ENCODE peak calls at places on chromosomes 4 and X, in five cellular contexts. One of them, this sample, is unnamed.

GRCh38 chr4:72295966-72296557 is 264.3 kb downstream of the NPFFR2 start:
- DNase-seq in coronary artery: no peak
- DNase-seq in lung: no peak
- DNase-seq in body of pancreas: no peak
- DNase-seq in endothelial cell: no peak
- DNase-seq in this sample: no peak

GRCh38 chrX:34859191-34859590 is 83.4 kb upstream of the FAM47B start:
- DNase-seq in coronary artery: no peak
- DNase-seq in lung: no peak
- DNase-seq in body of pancreas: no peak
- DNase-seq in endothelial cell: no peak
- DNase-seq in this sample: no peak

GRCh38 chr4:25013756-25014737 is 16.7 kb downstream of the LGI2 start:
- DNase-seq in coronary artery: no peak
- DNase-seq in lung: no peak
- DNase-seq in body of pancreas: no peak
- DNase-seq in endothelial cell: no peak
- DNase-seq in this sample: no peak

GRCh38 chrX:136047969-136048368 is 62.7 kb downstream of the SLC9A6 start:
- DNase-seq in coronary artery: no peak
- DNase-seq in lung: no peak
- DNase-seq in body of pancreas: no peak
- DNase-seq in endothelial cell: no peak
- DNase-seq in this sample: no peak

GRCh38 chr4:188228279-188228678 is 89.0 kb downstream of the TRIML1 start:
- DNase-seq in coronary artery: no peak
- DNase-seq in lung: no peak
- DNase-seq in body of pancreas: no peak
- DNase-seq in endothelial cell: no peak
- DNase-seq in this sample: no peak

GRCh38 chrX:110341189-110342035 is 17.2 kb upstream of the RTL9 start:
- DNase-seq in coronary artery: no peak
- DNase-seq in lung: no peak
- DNase-seq in body of pancreas: no peak
- DNase-seq in endothelial cell: no peak
- DNase-seq in this sample: no peak

GRCh38 chr4:78242071-78242470 is 184.9 kb downstream of the FRAS1 start:
- DNase-seq in coronary artery: no peak
- DNase-seq in lung: no peak
- DNase-seq in body of pancreas: no peak
- DNase-seq in endothelial cell: no peak
- DNase-seq in this sample: no peak

GRCh38 chr4:152283806-152284470 is 252.0 kb downstream of the FBXW7 start:
- DNase-seq in coronary artery: no peak
- DNase-seq in lung: no peak
- DNase-seq in body of pancreas: no peak
- DNase-seq in endothelial cell: no peak
- DNase-seq in this sample: peak; percentile 6

GRCh38 chr4:68368566-68369473 is 18.9 kb upstream of the YTHDC1 start:
- DNase-seq in coronary artery: no peak
- DNase-seq in lung: no peak
- DNase-seq in body of pancreas: no peak
- DNase-seq in endothelial cell: no peak
- DNase-seq in this sample: peak; percentile 40

GRCh38 chr4:99868126-99868596 is 26.1 kb downstream of the LAMTOR3 start:
- DNase-seq in coronary artery: no peak
- DNase-seq in lung: no peak
- DNase-seq in body of pancreas: no peak
- DNase-seq in endothelial cell: no peak
- DNase-seq in this sample: no peak

GRCh38 chrX:10327651-10328050 is 170.9 kb downstream of the CLCN4 start:
- DNase-seq in coronary artery: no peak
- DNase-seq in lung: no peak
- DNase-seq in body of pancreas: no peak
- DNase-seq in endothelial cell: no peak
- DNase-seq in this sample: peak; percentile 34

GRCh38 chr4:6517171-6517570 is 44.8 kb upstream of the PPP2R2C start:
- DNase-seq in coronary artery: no peak
- DNase-seq in lung: no peak
- DNase-seq in body of pancreas: no peak
- DNase-seq in endothelial cell: no peak
- DNase-seq in this sample: no peak

GRCh38 chr4:152618971-152619370 is 60.8 kb downstream of the TMEM154 start:
- DNase-seq in coronary artery: no peak
- DNase-seq in lung: no peak
- DNase-seq in body of pancreas: no peak
- DNase-seq in endothelial cell: no peak
- DNase-seq in this sample: peak; percentile 20

GRCh38 chr4:72319596-72319995 is 249.4 kb downstream of the ADAMTS3 start:
- DNase-seq in coronary artery: no peak
- DNase-seq in lung: no peak
- DNase-seq in body of pancreas: no peak
- DNase-seq in endothelial cell: no peak
- DNase-seq in this sample: no peak

GRCh38 chr4:51942108-51942832 is 77.9 kb downstream of the LRRC66 start:
- DNase-seq in coronary artery: no peak
- DNase-seq in lung: no peak
- DNase-seq in body of pancreas: no peak
- DNase-seq in endothelial cell: no peak
- DNase-seq in this sample: no peak

GRCh38 chrX:43504394-43504793 is 151.7 kb upstream of the MAOA start:
- DNase-seq in coronary artery: no peak
- DNase-seq in lung: no peak
- DNase-seq in body of pancreas: no peak
- DNase-seq in endothelial cell: no peak
- DNase-seq in this sample: no peak

GRCh38 chr4:25180524-25181131 is 20.4 kb upstream of the SEPSECS start:
- DNase-seq in coronary artery: no peak
- DNase-seq in lung: peak; percentile 36
- DNase-seq in body of pancreas: peak; percentile 59
- DNase-seq in endothelial cell: peak; percentile 19
- DNase-seq in this sample: peak; percentile 14

GRCh38 chr4:128954941-128955340 is 138.4 kb downstream of the SCLT1 start:
- DNase-seq in coronary artery: no peak
- DNase-seq in lung: no peak
- DNase-seq in body of pancreas: no peak
- DNase-seq in endothelial cell: no peak
- DNase-seq in this sample: no peak

GRCh38 chrX:71532078-71532752 is 689 bp upstream of the OGT start:
- DNase-seq in coronary artery: no peak
- DNase-seq in lung: no peak
- DNase-seq in body of pancreas: peak; percentile 14
- DNase-seq in endothelial cell: no peak
- DNase-seq in this sample: peak; percentile 16

GRCh38 chrX:13223868-13224555 is 95.8 kb downstream of the ATXN3L start:
- DNase-seq in coronary artery: no peak
- DNase-seq in lung: no peak
- DNase-seq in body of pancreas: no peak
- DNase-seq in endothelial cell: no peak
- DNase-seq in this sample: peak; percentile 50

GRCh38 chrX:71106427-71106826 is at the start of gene CXorf65:
- DNase-seq in coronary artery: no peak
- DNase-seq in lung: no peak
- DNase-seq in body of pancreas: no peak
- DNase-seq in endothelial cell: no peak
- DNase-seq in this sample: no peak

GRCh38 chr4:168803727-168804126 is 206.3 kb downstream of the CBR4 start:
- DNase-seq in coronary artery: no peak
- DNase-seq in lung: no peak
- DNase-seq in body of pancreas: no peak
- DNase-seq in endothelial cell: no peak
- DNase-seq in this sample: no peak

GRCh38 chr4:140094701-140095420 is 59.1 kb downstream of the MAML3 start:
- DNase-seq in coronary artery: no peak
- DNase-seq in lung: peak; percentile 49
- DNase-seq in body of pancreas: peak; percentile 74
- DNase-seq in endothelial cell: peak; percentile 50
- DNase-seq in this sample: no peak

GRCh38 chr4:3248178-3248480 is 830 bp upstream of the MSANTD1 start:
- DNase-seq in coronary artery: no peak
- DNase-seq in lung: no peak
- DNase-seq in body of pancreas: no peak
- DNase-seq in endothelial cell: no peak
- DNase-seq in this sample: no peak

GRCh38 chr4:94595880-94596483 is 144.2 kb downstream of the PDLIM5 start:
- DNase-seq in coronary artery: no peak
- DNase-seq in lung: no peak
- DNase-seq in body of pancreas: no peak
- DNase-seq in endothelial cell: no peak
- DNase-seq in this sample: no peak

GRCh38 chrX:119073200-119073905 is 560 bp downstream of the CT47C1 start:
- DNase-seq in coronary artery: no peak
- DNase-seq in lung: no peak
- DNase-seq in body of pancreas: no peak
- DNase-seq in endothelial cell: no peak
- DNase-seq in this sample: no peak

GRCh38 chr4:183508693-183509092 is 3.8 kb downstream of the ING2 start:
- DNase-seq in coronary artery: no peak
- DNase-seq in lung: no peak
- DNase-seq in body of pancreas: no peak
- DNase-seq in endothelial cell: no peak
- DNase-seq in this sample: no peak

GRCh38 chrX:86379209-86379608 is 231.0 kb downstream of the DACH2 start:
- DNase-seq in coronary artery: no peak
- DNase-seq in lung: no peak
- DNase-seq in body of pancreas: no peak
- DNase-seq in endothelial cell: no peak
- DNase-seq in this sample: no peak

GRCh38 chrX:114976321-114976720 is 41.1 kb downstream of the IL13RA2 start:
- DNase-seq in coronary artery: no peak
- DNase-seq in lung: no peak
- DNase-seq in body of pancreas: no peak
- DNase-seq in endothelial cell: no peak
- DNase-seq in this sample: peak; percentile 9

GRCh38 chrX:30822068-30822671 is 66.9 kb downstream of the TAB3 start:
- DNase-seq in coronary artery: no peak
- DNase-seq in lung: no peak
- DNase-seq in body of pancreas: no peak
- DNase-seq in endothelial cell: no peak
- DNase-seq in this sample: no peak

GRCh38 chrX:30824275-30824674 is 64.8 kb downstream of the TAB3 start:
- DNase-seq in coronary artery: no peak
- DNase-seq in lung: no peak
- DNase-seq in body of pancreas: no peak
- DNase-seq in endothelial cell: no peak
- DNase-seq in this sample: no peak

GRCh38 chrX:30822719-30823118 is 66.3 kb downstream of the TAB3 start:
- DNase-seq in coronary artery: no peak
- DNase-seq in lung: no peak
- DNase-seq in body of pancreas: no peak
- DNase-seq in endothelial cell: no peak
- DNase-seq in this sample: no peak

GRCh38 chrX:30819080-30819479 is 70.0 kb downstream of the TAB3 start:
- DNase-seq in coronary artery: no peak
- DNase-seq in lung: no peak
- DNase-seq in body of pancreas: no peak
- DNase-seq in endothelial cell: no peak
- DNase-seq in this sample: no peak

GRCh38 chrX:30821116-30821515 is 67.9 kb downstream of the TAB3 start:
- DNase-seq in coronary artery: no peak
- DNase-seq in lung: no peak
- DNase-seq in body of pancreas: no peak
- DNase-seq in endothelial cell: no peak
- DNase-seq in this sample: no peak
- TF ChIP-seq CTCF in coronary artery: no peak
- TF ChIP-seq CTCF in lung: no peak
- TF ChIP-seq CTCF in body of pancreas: no peak
- TF ChIP-seq CTCF in endothelial cell: no peak
- TF ChIP-seq CTCF in this sample: no peak

DNA sequence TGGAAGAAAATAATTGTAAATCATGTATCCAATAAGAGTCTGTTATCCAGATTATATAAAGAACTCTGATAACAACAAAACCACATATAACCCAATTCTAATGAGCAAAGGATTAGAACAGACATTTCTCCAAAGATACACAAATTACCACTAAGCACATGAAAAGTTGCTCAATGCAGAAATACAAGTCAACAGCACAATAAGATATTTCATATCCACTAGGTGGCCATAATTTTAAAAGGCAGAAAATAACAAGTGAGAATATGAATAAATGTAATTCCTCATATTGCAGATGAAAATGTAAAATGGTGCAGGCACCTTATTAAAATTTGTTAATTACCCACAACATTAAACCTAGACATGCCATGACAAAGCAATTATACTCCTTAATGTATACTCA is 73.9 kb upstream of the ZCCHC13 start:
- DNase-seq in coronary artery: no peak
- DNase-seq in lung: no peak
- DNase-seq in body of pancreas: no peak
- DNase-seq in endothelial cell: no peak
- DNase-seq in this sample: no peak
- TF ChIP-seq CTCF in coronary artery: no peak
- TF ChIP-seq CTCF in lung: no peak
- TF ChIP-seq CTCF in body of pancreas: no peak
- TF ChIP-seq CTCF in endothelial cell: no peak
- TF ChIP-seq CTCF in this sample: no peak

GRCh38 chr4:111631157-111631999 is 513.9 kb upstream of the FAM241A start:
- DNase-seq in coronary artery: no peak
- DNase-seq in lung: no peak
- DNase-seq in body of pancreas: no peak
- DNase-seq in endothelial cell: no peak
- DNase-seq in this sample: no peak
- TF ChIP-seq CTCF in coronary artery: no peak
- TF ChIP-seq CTCF in lung: no peak
- TF ChIP-seq CTCF in body of pancreas: no peak
- TF ChIP-seq CTCF in endothelial cell: peak; percentile 74
- TF ChIP-seq CTCF in this sample: no peak

GRCh38 chr4:176340871-176341685 is 21.3 kb downstream of the SPCS3 start:
- DNase-seq in coronary artery: no peak
- DNase-seq in lung: no peak
- DNase-seq in body of pancreas: no peak
- DNase-seq in endothelial cell: no peak
- DNase-seq in this sample: peak; percentile 4
- TF ChIP-seq CTCF in coronary artery: no peak
- TF ChIP-seq CTCF in lung: peak; percentile 45
- TF ChIP-seq CTCF in body of pancreas: peak; percentile 40
- TF ChIP-seq CTCF in endothelial cell: peak; percentile 44
- TF ChIP-seq CTCF in this sample: no peak

GRCh38 chrX:129115935-129116334 is 407.4 kb downstream of the SMARCA1 start:
- DNase-seq in coronary artery: no peak
- DNase-seq in lung: no peak
- DNase-seq in body of pancreas: no peak
- DNase-seq in endothelial cell: no peak
- DNase-seq in this sample: no peak

GRCh38 chrX:129116651-129117050 is 406.6 kb downstream of the SMARCA1 start:
- DNase-seq in coronary artery: no peak
- DNase-seq in lung: no peak
- DNase-seq in body of pancreas: no peak
- DNase-seq in endothelial cell: no peak
- DNase-seq in this sample: no peak

DNA sequence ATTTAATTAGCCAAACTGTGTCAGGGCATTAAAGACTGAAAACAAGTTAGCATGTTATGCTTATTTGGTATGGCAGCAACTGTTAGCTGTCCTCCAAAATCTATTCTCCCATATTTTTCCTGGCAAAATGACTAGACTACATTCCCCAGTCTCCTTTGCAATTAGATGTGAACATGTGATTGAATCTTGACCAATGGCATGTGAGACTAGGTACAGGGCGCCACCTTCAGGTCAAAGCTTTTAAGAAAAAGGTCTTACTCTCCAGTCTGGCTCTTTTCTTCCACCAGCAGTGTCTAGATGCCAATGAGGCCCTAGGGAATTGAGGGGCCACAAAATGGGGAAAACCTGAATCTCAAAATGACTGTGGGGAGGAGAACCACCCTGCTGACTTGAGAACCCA is 408.2 kb downstream of the SMARCA1 start:
- DNase-seq in coronary artery: no peak
- DNase-seq in lung: no peak
- DNase-seq in body of pancreas: peak; percentile 28
- DNase-seq in endothelial cell: peak; percentile 57
- DNase-seq in this sample: peak; percentile 56
- TF ChIP-seq CTCF in coronary artery: no peak
- TF ChIP-seq CTCF in lung: no peak
- TF ChIP-seq CTCF in body of pancreas: no peak
- TF ChIP-seq CTCF in endothelial cell: peak; percentile 45
- TF ChIP-seq CTCF in this sample: peak; percentile 17